ENCODE peak calls at places on chromosomes 11 and 22, in six cellular contexts. O is fibroblast of lung; R is GM12865; K is AML-193; Z is activated effector memory CD4-positive, alpha-beta T cell treated with anti-CD3 and anti-CD28 coated beads, Interleukin-2, amount 50 U/mL, for 16 hours; A is T-helper 1 cell. G is an unnamed sample.

GRCh38 chr11:2413735-2414579 is 13.4 kb downstream of the TSSC4 start:
- DNase-seq in O (no peak), R (no peak), K (no peak), Z (no peak), A (no peak), G (no peak)

GRCh38 chr11:78268516-78269410 is 80.0 kb downstream of the USP35 start:
- DNase-seq in O (peak; percentile 25), R (no peak), K (no peak), Z (no peak), A (no peak), G (no peak)

GRCh38 chr11:14118047-14118446 is 155.5 kb downstream of the SPON1 start:
- DNase-seq in O (no peak), R (no peak), K (no peak), Z (no peak), A (no peak), G (no peak)

GRCh38 chr11:21988477-21988876 is 204.4 kb upstream of the ANO5 start:
- DNase-seq in O (no peak), R (no peak), K (no peak), Z (no peak), A (no peak), G (no peak)

GRCh38 chr11:123505546-123506299 is 75.7 kb downstream of the GRAMD1B start:
- DNase-seq in O (no peak), R (peak; percentile 34), K (no peak), Z (no peak), A (no peak), G (no peak)

GRCh38 chr11:70826541-70826943 is 425.8 kb downstream of the SHANK2 start:
- DNase-seq in O (no peak), R (no peak), K (no peak), Z (no peak), A (no peak), G (no peak)

GRCh38 chr11:111604392-111605009 is 2.3 kb downstream of the SIK2 start:
- DNase-seq in O (peak; percentile 67), R (peak; percentile 66), K (peak; percentile 48), Z (no peak), A (no peak), G (peak; percentile 9)

GRCh38 chr11:129458756-129459535 is 83.3 kb downstream of the BARX2 start:
- DNase-seq in O (no peak), R (no peak), K (no peak), Z (no peak), A (no peak), G (no peak)

GRCh38 chr11:126790550-126790981 is 210.0 kb downstream of the KIRREL3 start:
- DNase-seq in O (peak; percentile 44), R (no peak), K (no peak), Z (no peak), A (no peak), G (no peak)

GRCh38 chr11:125071408-125071807 is 8.3 kb downstream of the SLC37A2 start:
- DNase-seq in O (no peak), R (no peak), K (peak; percentile 5), Z (no peak), A (no peak), G (no peak)

GRCh38 chr11:73760066-73760679 is 701 bp downstream of the RAB6A start:
- DNase-seq in O (peak; percentile 50), R (peak; percentile 29), K (no peak), Z (no peak), A (no peak), G (no peak)

GRCh38 chr22:26483043-26483438 is 542 bp downstream of the HPS4 start:
- DNase-seq in O (peak; percentile 2), R (no peak), K (no peak), Z (no peak), A (no peak), G (no peak)

GRCh38 chr22:40281717-40282116 is 64.6 kb upstream of the ADSL start:
- DNase-seq in O (no peak), R (no peak), K (no peak), Z (no peak), A (no peak), G (no peak)

GRCh38 chr22:30605449-30606110 is 1.4 kb upstream of the TCN2 start:
- DNase-seq in O (peak; percentile 57), R (peak; percentile 74), K (peak; percentile 59), Z (peak; percentile 77), A (no peak), G (peak; percentile 57)

GRCh38 chr22:17305076-17305475 is 64.2 kb upstream of the CECR2 start:
- DNase-seq in O (no peak), R (no peak), K (no peak), Z (peak; percentile 59), A (no peak), G (no peak)

GRCh38 chr11:19370100-19370861 is 129.5 kb upstream of the E2F8 start:
- DNase-seq in O (peak; percentile 67), R (no peak), K (no peak), Z (no peak), A (no peak), G (no peak)

GRCh38 chr22:32764330-32765116 is 37.0 kb upstream of the TIMP3 start:
- DNase-seq in O (peak; percentile 95), R (no peak), K (no peak), Z (no peak), A (no peak), G (no peak)

GRCh38 chr22:49959782-49960158 is 802 bp upstream of the PIM3 start:
- DNase-seq in O (no peak), R (peak; percentile 42), K (no peak), Z (peak; percentile 77), A (no peak), G (no peak)

GRCh38 chr22:17846326-17846992 is 72.2 kb upstream of the BID start:
- DNase-seq in O (peak; percentile 10), R (no peak), K (no peak), Z (no peak), A (no peak), G (no peak)

GRCh38 chr22:36328635-36329216 is 59.0 kb downstream of the MYH9 start:
- DNase-seq in O (peak; percentile 90), R (peak; percentile 79), K (no peak), Z (peak; percentile 80), A (no peak), G (peak; percentile 53)

GRCh38 chr11:133787379-133788103 is 57.8 kb downstream of the SPATA19 start:
- DNase-seq in O (no peak), R (no peak), K (no peak), Z (no peak), A (no peak), G (no peak)

GRCh38 chr11:14376920-14377319 is 17.9 kb upstream of the RRAS2 start:
- DNase-seq in O (no peak), R (no peak), K (no peak), Z (no peak), A (no peak), G (no peak)

GRCh38 chr11:62030071-62030684 is 62.7 kb upstream of the FTH1 start:
- DNase-seq in O (no peak), R (no peak), K (no peak), Z (no peak), A (no peak), G (no peak)

G was measured in HL-60.